ENCODE peak calls at places on chromosomes 13 and 19, in nine cellular contexts. One of them, this sample, is unnamed.

GRCh38 chr13:25037057-25037813 is 58.7 kb upstream of the PABPC3 start:
- DNase-seq in NCI-H460: peak; percentile 61
- DNase-seq in substantia nigra: peak; percentile 58
- DNase-seq in iris pigment epithelial cell: peak; percentile 69
- DNase-seq in hepatic stellate cell: peak; percentile 38
- DNase-seq in stimulated activated CD4-positive, alpha-beta T cell treated with anti-CD3 and anti-CD28 coated beads, Interleukin-4, amount 100 ng/mL, for 1 hour: peak; percentile 28
- DNase-seq in ecto neural progenitor cell: peak; percentile 56
- DNase-seq in amniotic stem cell: peak; percentile 49
- DNase-seq in anterior cingulate cortex: peak; percentile 13
- DNase-seq in this sample: peak; percentile 71

GRCh38 chr19:31346660-31347059 is 2.6 kb downstream of the TSHZ3 start:
- DNase-seq in NCI-H460: no peak
- DNase-seq in substantia nigra: no peak
- DNase-seq in iris pigment epithelial cell: no peak
- DNase-seq in hepatic stellate cell: no peak
- DNase-seq in stimulated activated CD4-positive, alpha-beta T cell treated with anti-CD3 and anti-CD28 coated beads, Interleukin-4, amount 100 ng/mL, for 1 hour: no peak
- DNase-seq in ecto neural progenitor cell: no peak
- DNase-seq in amniotic stem cell: no peak
- DNase-seq in anterior cingulate cortex: no peak
- DNase-seq in this sample: no peak

GRCh38 chr19:39430675-39431593 is 4.8 kb downstream of the RPS16 start:
- DNase-seq in NCI-H460: peak; percentile 96
- DNase-seq in substantia nigra: no peak
- DNase-seq in iris pigment epithelial cell: peak; percentile 100
- DNase-seq in hepatic stellate cell: no peak
- DNase-seq in stimulated activated CD4-positive, alpha-beta T cell treated with anti-CD3 and anti-CD28 coated beads, Interleukin-4, amount 100 ng/mL, for 1 hour: peak; percentile 39
- DNase-seq in ecto neural progenitor cell: no peak
- DNase-seq in amniotic stem cell: no peak
- DNase-seq in anterior cingulate cortex: no peak
- DNase-seq in this sample: no peak

GRCh38 chr13:39498471-39499114 is 104.4 kb downstream of the LHFPL6 start:
- DNase-seq in NCI-H460: no peak
- DNase-seq in substantia nigra: no peak
- DNase-seq in iris pigment epithelial cell: no peak
- DNase-seq in hepatic stellate cell: no peak
- DNase-seq in stimulated activated CD4-positive, alpha-beta T cell treated with anti-CD3 and anti-CD28 coated beads, Interleukin-4, amount 100 ng/mL, for 1 hour: no peak
- DNase-seq in ecto neural progenitor cell: no peak
- DNase-seq in amniotic stem cell: no peak
- DNase-seq in anterior cingulate cortex: no peak
- DNase-seq in this sample: no peak

GRCh38 chr13:52787212-52787611 is 47.6 kb upstream of the CNMD start:
- DNase-seq in NCI-H460: no peak
- DNase-seq in substantia nigra: peak; percentile 6
- DNase-seq in iris pigment epithelial cell: no peak
- DNase-seq in hepatic stellate cell: no peak
- DNase-seq in stimulated activated CD4-positive, alpha-beta T cell treated with anti-CD3 and anti-CD28 coated beads, Interleukin-4, amount 100 ng/mL, for 1 hour: no peak
- DNase-seq in ecto neural progenitor cell: no peak
- DNase-seq in amniotic stem cell: no peak
- DNase-seq in anterior cingulate cortex: no peak
- DNase-seq in this sample: no peak

GRCh38 chr19:17109962-17110598 is 34.5 kb downstream of the MYO9B start:
- DNase-seq in NCI-H460: no peak
- DNase-seq in substantia nigra: peak; percentile 57
- DNase-seq in iris pigment epithelial cell: no peak
- DNase-seq in hepatic stellate cell: no peak
- DNase-seq in stimulated activated CD4-positive, alpha-beta T cell treated with anti-CD3 and anti-CD28 coated beads, Interleukin-4, amount 100 ng/mL, for 1 hour: no peak
- DNase-seq in ecto neural progenitor cell: no peak
- DNase-seq in amniotic stem cell: no peak
- DNase-seq in anterior cingulate cortex: no peak
- DNase-seq in this sample: no peak

GRCh38 chr19:40549007-40549708 is 27.5 kb upstream of the SHKBP1 start:
- DNase-seq in NCI-H460: peak; percentile 49
- DNase-seq in substantia nigra: peak; percentile 56
- DNase-seq in iris pigment epithelial cell: peak; percentile 50
- DNase-seq in hepatic stellate cell: no peak
- DNase-seq in stimulated activated CD4-positive, alpha-beta T cell treated with anti-CD3 and anti-CD28 coated beads, Interleukin-4, amount 100 ng/mL, for 1 hour: peak; percentile 83
- DNase-seq in ecto neural progenitor cell: peak; percentile 94
- DNase-seq in amniotic stem cell: no peak
- DNase-seq in anterior cingulate cortex: no peak
- DNase-seq in this sample: peak; percentile 66

GRCh38 chr19:12093777-12094176 is 29.2 kb downstream of the ZNF844 start:
- DNase-seq in NCI-H460: no peak
- DNase-seq in substantia nigra: no peak
- DNase-seq in iris pigment epithelial cell: no peak
- DNase-seq in hepatic stellate cell: no peak
- DNase-seq in stimulated activated CD4-positive, alpha-beta T cell treated with anti-CD3 and anti-CD28 coated beads, Interleukin-4, amount 100 ng/mL, for 1 hour: no peak
- DNase-seq in ecto neural progenitor cell: no peak
- DNase-seq in amniotic stem cell: no peak
- DNase-seq in anterior cingulate cortex: no peak
- DNase-seq in this sample: no peak

GRCh38 chr13:107866007-107866665 is 349.2 kb downstream of the LIG4 start:
- DNase-seq in NCI-H460: no peak
- DNase-seq in substantia nigra: peak; percentile 54
- DNase-seq in iris pigment epithelial cell: peak; percentile 63
- DNase-seq in hepatic stellate cell: peak; percentile 45
- DNase-seq in stimulated activated CD4-positive, alpha-beta T cell treated with anti-CD3 and anti-CD28 coated beads, Interleukin-4, amount 100 ng/mL, for 1 hour: no peak
- DNase-seq in ecto neural progenitor cell: peak; percentile 71
- DNase-seq in amniotic stem cell: no peak
- DNase-seq in anterior cingulate cortex: no peak
- DNase-seq in this sample: peak; percentile 33

GRCh38 chr19:13847900-13848677 is 28.8 kb upstream of the NANOS3 start:
- DNase-seq in NCI-H460: no peak
- DNase-seq in substantia nigra: no peak
- DNase-seq in iris pigment epithelial cell: no peak
- DNase-seq in hepatic stellate cell: no peak
- DNase-seq in stimulated activated CD4-positive, alpha-beta T cell treated with anti-CD3 and anti-CD28 coated beads, Interleukin-4, amount 100 ng/mL, for 1 hour: no peak
- DNase-seq in ecto neural progenitor cell: peak; percentile 32
- DNase-seq in amniotic stem cell: no peak
- DNase-seq in anterior cingulate cortex: no peak
- DNase-seq in this sample: no peak

GRCh38 chr13:77952276-77952675 is 33.6 kb upstream of the EDNRB start:
- DNase-seq in NCI-H460: no peak
- DNase-seq in substantia nigra: no peak
- DNase-seq in iris pigment epithelial cell: no peak
- DNase-seq in hepatic stellate cell: no peak
- DNase-seq in stimulated activated CD4-positive, alpha-beta T cell treated with anti-CD3 and anti-CD28 coated beads, Interleukin-4, amount 100 ng/mL, for 1 hour: no peak
- DNase-seq in ecto neural progenitor cell: no peak
- DNase-seq in amniotic stem cell: no peak
- DNase-seq in anterior cingulate cortex: no peak
- DNase-seq in this sample: no peak

GRCh38 chr13:60642552-60642951 is 245.5 kb downstream of the TDRD3 start:
- DNase-seq in NCI-H460: no peak
- DNase-seq in substantia nigra: no peak
- DNase-seq in iris pigment epithelial cell: no peak
- DNase-seq in hepatic stellate cell: no peak
- DNase-seq in stimulated activated CD4-positive, alpha-beta T cell treated with anti-CD3 and anti-CD28 coated beads, Interleukin-4, amount 100 ng/mL, for 1 hour: no peak
- DNase-seq in ecto neural progenitor cell: no peak
- DNase-seq in amniotic stem cell: no peak
- DNase-seq in anterior cingulate cortex: no peak
- DNase-seq in this sample: no peak

This sample was measured in GM03348.